ENCODE peak calls at places on chromosome 17, in five cellular contexts. Q, B, O, V and M are unnamed samples.

GRCh38 chr17:31740611-31741082 is 118.4 kb downstream of the COPRS start:
- DNase-seq in Q (no peak), B (no peak), V (no peak), O (no peak), M (no peak)

GRCh38 chr17:76153640-76154039 is 12.6 kb upstream of the FOXJ1 start:
- DNase-seq in O (no peak), B (no peak), Q (no peak), V (peak), M (peak)

GRCh38 chr17:63800783-63801182 is 26.4 kb upstream of the PSMC5 start:
- DNase-seq in V (no peak), B (no peak), Q (no peak), O (no peak), M (no peak)

GRCh38 chr17:61431594-61432311 is 20.5 kb upstream of the TBX4 start:
- DNase-seq in V (peak), O (no peak), Q (no peak), B (no peak), M (no peak)

GRCh38 chr17:41486809-41487530 is 2.7 kb downstream of the KRT36 start:
- DNase-seq in V (peak), O (no peak), B (no peak), Q (peak), M (peak)

GRCh38 chr17:31538080-31538762 is 146.7 kb downstream of the RAB11FIP4 start:
- DNase-seq in B (no peak), Q (no peak), O (peak), V (no peak), M (no peak)

GRCh38 chr17:4389079-4389478 is 22.6 kb upstream of the UBE2G1 start:
- DNase-seq in Q (no peak), O (no peak), V (no peak), B (no peak), M (peak)

GRCh38 chr17:15422392-15422957 is 44.9 kb downstream of the CDRT4 start:
- DNase-seq in O (no peak), V (no peak), Q (no peak), B (no peak), M (no peak)

GRCh38 chr17:15258113-15258512 is 7.0 kb downstream of the PMP22 start:
- DNase-seq in O (no peak), Q (no peak), B (no peak), V (no peak), M (no peak)

GRCh38 chr17:48137658-48138057 is 30.1 kb downstream of the SNX11 start:
- DNase-seq in B (no peak), O (no peak), V (no peak), Q (no peak), M (no peak)
- TF ChIP-seq JUNB in B (no peak), O (no peak), V (no peak), Q (no peak), M (no peak)

GRCh38 chr17:44924107-44924544 is 8.8 kb upstream of the GFAP start:
- DNase-seq in B (no peak), O (no peak), Q (no peak), V (no peak), M (no peak)
- TF ChIP-seq JUNB in B (no peak), O (no peak), Q (no peak), V (no peak), M (no peak)

GRCh38 chr17:9021158-9021984 is at the start of gene NTN1:
- DNase-seq in O (no peak), V (no peak), B (no peak), Q (peak), M (peak)
- TF ChIP-seq JUNB in O (no peak), V (no peak), B (no peak), Q (no peak), M (no peak)

GRCh38 chr17:37391146-37391545 is 15.4 kb downstream of the C17orf78 start:
- DNase-seq in O (no peak), B (no peak), V (no peak), Q (no peak), M (no peak)

GRCh38 chr17:37389160-37389559 is 13.4 kb downstream of the C17orf78 start:
- DNase-seq in V (no peak), Q (no peak), B (no peak), O (no peak), M (no peak)

GRCh38 chr17:37388266-37388665 is 12.5 kb downstream of the C17orf78 start:
- DNase-seq in V (no peak), Q (no peak), B (no peak), O (no peak), M (no peak)

GRCh38 chr17:37393352-37393751 is 13.3 kb downstream of the ACACA start:
- DNase-seq in O (no peak), B (no peak), V (no peak), Q (no peak), M (no peak)

DNA sequence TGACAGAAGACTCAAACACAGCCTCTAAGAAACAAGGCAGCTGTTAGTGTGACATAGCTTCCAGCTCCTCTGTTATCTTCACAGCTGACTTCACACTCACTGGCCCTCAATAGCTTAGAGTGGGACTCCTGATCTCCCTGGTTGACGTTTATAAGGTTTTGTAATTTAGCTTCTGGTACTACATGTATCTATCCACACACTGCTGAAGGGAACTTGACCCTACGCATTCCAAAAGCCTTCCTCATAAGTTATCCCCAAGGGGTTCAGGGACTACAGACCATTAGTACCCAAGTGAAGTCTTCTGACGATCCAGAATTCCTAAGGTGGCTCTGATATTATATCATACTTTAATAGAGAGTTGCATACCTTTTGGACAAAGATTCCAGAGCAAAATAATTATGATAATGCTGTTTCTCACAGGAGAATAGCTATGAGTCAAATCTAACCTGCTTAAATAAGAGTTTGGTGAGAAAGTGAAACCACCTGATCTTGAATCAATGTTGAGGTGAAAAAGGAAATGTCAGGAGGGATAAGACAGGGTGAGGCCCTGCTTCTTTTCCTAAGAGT is 14.5 kb downstream of the ACACA start:
- DNase-seq in O (no peak), Q (no peak), V (no peak), B (no peak), M (no peak)
- TF ChIP-seq JUNB in O (peak), Q (no peak), V (no peak), B (no peak), M (no peak)

DNA sequence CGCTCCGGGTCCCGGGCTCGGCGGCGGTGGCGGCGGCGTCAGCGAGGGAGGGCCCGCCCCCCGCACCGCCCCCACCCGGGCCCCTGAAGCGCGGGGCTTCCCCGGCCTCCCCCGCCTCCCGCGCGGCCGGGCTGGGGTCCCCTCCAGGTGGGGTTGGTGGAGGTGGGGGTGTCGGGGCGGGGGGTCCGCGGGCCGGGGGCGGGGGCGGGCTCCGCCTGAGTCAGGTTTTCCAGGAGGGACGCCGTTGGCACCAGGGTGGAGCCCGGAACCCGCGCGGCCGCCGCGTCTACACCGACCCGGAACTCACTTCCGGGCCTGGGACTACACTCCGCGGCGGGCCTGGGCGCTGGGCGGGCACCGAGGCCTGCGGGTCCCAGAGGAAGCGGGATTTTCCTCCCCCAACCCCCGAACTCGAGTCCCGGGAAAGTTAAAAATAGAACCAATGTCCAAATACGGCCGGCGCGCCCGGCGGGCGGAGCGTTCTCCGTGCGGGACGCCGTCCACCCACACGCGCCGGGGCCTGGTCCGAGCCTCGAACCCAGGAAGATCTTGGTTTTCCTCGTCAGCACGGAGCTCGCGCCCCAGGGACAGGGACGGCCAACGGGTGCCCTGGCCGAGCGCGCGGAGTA is 6.6 kb downstream of the MYO1C start:
- DNase-seq in Q (peak), V (no peak), O (no peak), B (peak), M (peak)
- TF ChIP-seq JUNB in Q (no peak), V (no peak), O (no peak), B (no peak), M (no peak)

DNA sequence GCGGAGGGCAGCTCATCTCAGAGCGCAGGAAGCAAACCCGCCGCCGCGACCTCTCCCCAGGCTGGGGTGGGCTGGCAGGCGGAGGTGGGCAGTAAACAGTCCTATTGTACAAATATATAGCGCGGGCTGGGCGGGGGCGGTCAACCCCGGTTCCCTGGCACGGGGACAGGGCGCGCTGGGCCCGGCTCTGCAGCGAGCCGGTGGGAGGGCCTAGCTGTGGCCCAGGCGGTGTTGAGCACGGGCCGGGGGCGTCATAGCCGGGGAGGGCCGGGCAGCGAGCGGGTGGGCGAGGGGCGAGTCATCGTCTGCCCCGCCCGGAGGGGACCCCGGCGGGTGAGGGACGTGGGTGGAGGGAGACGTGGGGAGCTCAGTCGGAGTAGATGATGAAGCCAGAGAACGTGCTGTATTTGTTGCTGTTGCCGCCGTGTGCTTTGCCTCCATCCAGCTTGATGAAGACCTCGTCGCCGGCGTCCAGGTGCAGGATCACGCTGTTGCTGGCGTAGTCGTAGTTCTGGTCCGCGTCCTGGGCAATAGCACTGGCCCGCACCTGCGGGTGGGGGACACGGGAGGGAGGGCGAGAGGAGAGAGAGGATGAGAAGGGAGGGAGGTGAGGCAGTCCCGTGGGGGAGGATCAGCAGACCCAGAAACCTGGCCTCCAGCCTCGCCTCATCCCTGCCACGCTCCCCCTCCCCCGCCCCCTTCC is 8.1 kb downstream of the C1QL1 start:
- DNase-seq in O (no peak), V (no peak), B (no peak), Q (no peak), M (peak)
- TF ChIP-seq JUNB in O (no peak), V (no peak), B (no peak), Q (no peak), M (no peak)

DNA sequence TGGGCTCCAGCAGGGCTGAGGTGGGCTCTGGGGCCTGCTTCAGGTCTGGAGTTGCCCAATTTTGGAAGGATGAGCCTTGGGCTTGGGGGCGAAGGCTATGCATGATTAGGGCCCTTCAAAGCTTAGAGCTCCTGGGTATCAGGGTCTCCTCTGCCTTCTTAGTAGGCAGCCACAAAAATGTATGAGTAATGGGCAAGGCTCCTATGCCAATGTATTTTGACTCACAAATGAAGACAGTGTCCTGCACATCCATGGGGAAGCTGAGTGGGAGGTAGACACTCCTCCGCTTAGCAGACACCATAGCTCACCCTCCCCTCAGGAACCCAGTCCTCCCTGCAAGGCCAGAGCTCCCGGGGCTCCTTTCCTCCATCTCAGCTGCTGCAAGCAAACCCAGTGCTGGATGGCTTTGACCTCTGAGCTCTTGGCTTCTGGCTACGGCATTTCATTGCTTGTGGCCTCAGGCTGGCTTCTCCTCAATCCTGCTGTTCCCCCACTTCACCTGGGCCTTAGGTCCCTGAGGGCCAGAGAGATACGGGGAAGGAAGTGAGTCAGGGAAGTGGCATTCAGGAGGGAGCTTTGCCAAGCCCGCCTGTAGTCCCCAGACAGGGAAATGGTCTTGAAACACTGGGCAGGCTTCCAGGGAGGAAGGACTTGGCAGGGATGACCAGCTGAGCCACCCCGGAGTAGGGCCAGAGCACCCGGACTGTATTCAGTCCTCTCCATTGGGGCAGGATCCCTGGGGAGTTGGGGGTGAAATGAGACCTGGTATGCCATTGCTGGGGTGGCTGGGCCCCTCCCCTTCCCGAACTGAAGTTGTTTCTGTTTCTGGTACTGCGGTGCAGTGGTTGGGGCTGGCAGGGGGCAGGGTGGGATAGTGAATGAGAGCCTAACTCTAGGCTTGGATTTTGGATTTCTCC is 4.4 kb downstream of the ABCC3 start:
- DNase-seq in Q (no peak), O (no peak), B (peak), V (peak), M (no peak)
- TF ChIP-seq JUNB in Q (no peak), O (no peak), B (peak), V (peak), M (no peak)

DNA sequence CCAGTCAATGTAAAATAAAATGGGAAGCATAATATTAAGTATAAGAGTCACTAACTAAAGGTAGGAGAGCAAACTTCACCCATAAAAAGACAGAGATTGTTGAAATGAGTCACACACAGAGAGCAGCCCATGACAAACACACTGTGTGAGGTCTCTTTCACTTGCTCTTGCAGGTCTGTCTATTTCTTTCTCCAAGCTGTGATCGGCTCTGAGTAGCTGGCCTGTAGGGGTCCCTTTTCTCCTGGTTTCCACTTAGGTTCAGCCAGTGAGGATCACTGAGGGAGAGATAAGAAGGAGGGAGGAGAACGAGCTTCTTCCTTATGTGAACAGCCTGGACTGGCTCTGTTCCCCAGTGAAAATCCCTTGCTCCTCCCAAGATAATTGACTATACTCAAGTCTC is 133.7 kb upstream of the HS3ST3A1 start:
- DNase-seq in V (no peak), B (no peak), O (no peak), Q (no peak), M (peak)
- TF ChIP-seq JUNB in V (no peak), B (no peak), O (no peak), Q (no peak), M (no peak)

GRCh38 chr17:81561494-81561885 is 9.3 kb upstream of the FAAP100 start:
- DNase-seq in V (no peak), Q (no peak), B (no peak), O (no peak), M (no peak)

GRCh38 chr17:81565231-81565630 is 13.1 kb upstream of the FAAP100 start:
- DNase-seq in O (no peak), Q (no peak), B (no peak), V (no peak), M (no peak)

GRCh38 chr17:81564778-81565177 is 12.6 kb upstream of the FAAP100 start:
- DNase-seq in V (no peak), B (no peak), Q (no peak), O (no peak), M (no peak)

GRCh38 chr17:81566461-81567126 is 14.4 kb upstream of the FAAP100 start:
- DNase-seq in O (no peak), B (peak), V (no peak), Q (no peak), M (no peak)

GRCh38 chr17:81563861-81564586 is 11.9 kb upstream of the FAAP100 start:
- DNase-seq in V (no peak), Q (no peak), B (no peak), O (no peak), M (no peak)
- TF ChIP-seq JUNB in V (no peak), Q (no peak), B (peak), O (no peak), M (no peak)

GRCh38 chr17:44875761-44876160 is 23.5 kb downstream of the EFTUD2 start:
- DNase-seq in B (no peak), Q (no peak), O (no peak), V (no peak), M (no peak)
- TF ChIP-seq JUNB in B (no peak), Q (no peak), O (no peak), V (no peak), M (no peak)